ENCODE peak calls at places on chromosomes 7 and 10, in six cellular contexts. D is IMR-90, F is H1, T is H9, J is mesenchymal stem cell, Z is trophoblast cell. B is an unnamed sample.

GRCh38 chr7:21526007-21526406 is 16.8 kb upstream of the DNAH11 start:
- DNase-seq in Z (peak), D (peak), J (no peak), F (no peak), T (no peak), B (no peak)

GRCh38 chr7:98536803-98537202 is 80.3 kb upstream of the NPTX2 start:
- DNase-seq in F (no peak), Z (no peak), D (no peak), T (no peak), J (no peak), B (no peak)

GRCh38 chr7:48875300-48875916 is 48.9 kb upstream of the CDC14C start:
- DNase-seq in J (no peak), D (no peak), F (peak), T (peak), Z (peak), B (peak)

GRCh38 chr10:100462709-100463108 is at the start of gene WNT8B:
- DNase-seq in F (no peak), D (no peak), J (no peak), Z (no peak), T (no peak), B (no peak)

GRCh38 chr10:104492349-104492940 is 138.8 kb downstream of the CFAP58 start:
- DNase-seq in Z (no peak), F (no peak), J (no peak), D (no peak), T (no peak), B (no peak)

GRCh38 chr7:21903074-21903786 is 42.5 kb downstream of the CDCA7L start:
- DNase-seq in D (no peak), J (peak), F (no peak), Z (no peak), T (no peak), B (no peak)

GRCh38 chr10:122053314-122053713 is 64.4 kb downstream of the TACC2 start:
- DNase-seq in J (no peak), D (no peak), F (no peak), Z (no peak), T (no peak), B (no peak)

GRCh38 chr7:37462120-37462519 is 13.5 kb upstream of the ELMO1 start:
- DNase-seq in F (no peak), Z (no peak), J (no peak), T (no peak), D (no peak), B (no peak)

GRCh38 chr10:81179805-81180452 is 642.2 kb downstream of the SH2D4B start:
- DNase-seq in T (peak), D (peak), J (peak), Z (peak), F (no peak), B (peak)

GRCh38 chr10:76839276-76839675 is 798.3 kb downstream of the KCNMA1 start:
- DNase-seq in J (no peak), T (no peak), D (no peak), F (no peak), Z (no peak), B (no peak)

GRCh38 chr10:22629126-22629525 is 85.3 kb downstream of the PIP4K2A start:
- DNase-seq in Z (no peak), F (no peak), D (peak), J (no peak), T (no peak), B (no peak)

GRCh38 chr10:132236161-132236560 is 49.4 kb downstream of the DPYSL4 start:
- DNase-seq in Z (no peak), F (no peak), T (no peak), D (no peak), J (no peak), B (no peak)

GRCh38 chr10:80457554-80458262 is 3.6 kb downstream of the TSPAN14 start:
- DNase-seq in T (peak), J (no peak), D (no peak), F (no peak), Z (no peak), B (no peak)

GRCh38 chr10:13990392-13990805 is 340.3 kb downstream of the FRMD4A start:
- DNase-seq in Z (no peak), D (peak), J (peak), F (no peak), T (no peak), B (no peak)

GRCh38 chr7:87543623-87544022 is 57.1 kb downstream of the ABCB1 start:
- DNase-seq in T (no peak), D (peak), J (no peak), F (no peak), Z (peak), B (no peak)

GRCh38 chr7:87541648-87542047 is 59.0 kb downstream of the ABCB1 start:
- DNase-seq in T (no peak), J (no peak), D (no peak), Z (peak), F (no peak), B (no peak)

GRCh38 chr7:87548123-87548919 is 52.4 kb downstream of the ABCB1 start:
- DNase-seq in D (no peak), F (no peak), T (no peak), Z (no peak), J (no peak), B (no peak)

GRCh38 chr7:87545760-87546159 is 54.9 kb downstream of the ABCB1 start:
- DNase-seq in T (no peak), F (no peak), J (no peak), D (no peak), Z (no peak), B (no peak)
- H3K14ac ChIP-seq in T (no peak), F (no peak), J (no peak), D (no peak), Z (no peak), B (no peak)

GRCh38 chr10:118508355-118508754 is 87.1 kb downstream of the PRLHR start:
- DNase-seq in T (no peak), Z (no peak), J (no peak), F (no peak), D (no peak), B (no peak)

GRCh38 chr10:118508863-118509262 is 86.6 kb downstream of the PRLHR start:
- DNase-seq in J (no peak), Z (no peak), T (no peak), F (no peak), D (no peak), B (no peak)

GRCh38 chr10:118505363-118505762 is 90.1 kb downstream of the PRLHR start:
- DNase-seq in F (no peak), T (no peak), Z (no peak), D (no peak), J (no peak), B (no peak)

GRCh38 chr10:118504044-118504944 is 91.2 kb downstream of the PRLHR start:
- DNase-seq in T (no peak), D (peak), Z (peak), F (no peak), J (no peak), B (no peak)

GRCh38 chr10:118506835-118507234 is 88.6 kb downstream of the PRLHR start:
- DNase-seq in F (no peak), Z (no peak), T (no peak), D (no peak), J (no peak), B (no peak)
- H3K14ac ChIP-seq in F (no peak), Z (no peak), T (no peak), D (no peak), J (no peak), B (no peak)

DNA sequence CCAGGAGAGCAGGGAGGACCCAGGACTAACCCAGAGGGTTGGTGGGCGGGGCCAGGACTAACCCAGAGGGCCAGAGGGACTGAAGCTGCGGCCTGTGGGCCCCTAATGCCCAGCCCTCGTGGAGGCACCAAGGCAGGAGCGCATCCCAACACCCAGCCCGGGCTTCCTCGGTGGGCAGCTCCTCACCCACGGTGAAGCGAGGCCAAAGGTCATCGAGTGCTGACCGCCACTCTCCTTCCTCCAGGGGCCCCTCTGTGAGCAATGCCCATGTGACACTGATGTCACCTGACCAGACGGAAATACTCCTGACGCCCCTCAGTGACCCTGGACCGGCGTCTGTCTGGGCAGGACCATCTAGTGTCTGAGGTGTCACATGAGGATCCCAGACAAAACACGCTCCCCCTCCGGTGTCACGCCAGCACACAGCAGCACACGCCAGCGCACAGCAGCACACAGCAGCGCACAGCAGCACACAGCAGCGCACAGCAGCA is 28.7 kb upstream of the GPR146 start:
- DNase-seq in T (no peak), F (no peak), J (peak), D (no peak), Z (peak), B (no peak)
- H3K14ac ChIP-seq in T (no peak), F (no peak), J (no peak), D (no peak), Z (no peak), B (peak)

GRCh38 chr10:4181075-4181474 is 396.1 kb upstream of the KLF6 start:
- DNase-seq in J (no peak), Z (peak), D (no peak), T (no peak), F (no peak), B (no peak)

GRCh38 chr10:4181690-4182089 is 396.7 kb upstream of the KLF6 start:
- DNase-seq in Z (no peak), F (no peak), D (no peak), T (no peak), J (no peak), B (no peak)

GRCh38 chr10:4186849-4187248 is 401.8 kb upstream of the KLF6 start:
- DNase-seq in F (no peak), D (no peak), T (no peak), Z (no peak), J (no peak), B (no peak)

GRCh38 chr10:4188406-4188805 is 403.4 kb upstream of the KLF6 start:
- DNase-seq in T (no peak), F (no peak), D (no peak), J (no peak), Z (no peak), B (no peak)

DNA sequence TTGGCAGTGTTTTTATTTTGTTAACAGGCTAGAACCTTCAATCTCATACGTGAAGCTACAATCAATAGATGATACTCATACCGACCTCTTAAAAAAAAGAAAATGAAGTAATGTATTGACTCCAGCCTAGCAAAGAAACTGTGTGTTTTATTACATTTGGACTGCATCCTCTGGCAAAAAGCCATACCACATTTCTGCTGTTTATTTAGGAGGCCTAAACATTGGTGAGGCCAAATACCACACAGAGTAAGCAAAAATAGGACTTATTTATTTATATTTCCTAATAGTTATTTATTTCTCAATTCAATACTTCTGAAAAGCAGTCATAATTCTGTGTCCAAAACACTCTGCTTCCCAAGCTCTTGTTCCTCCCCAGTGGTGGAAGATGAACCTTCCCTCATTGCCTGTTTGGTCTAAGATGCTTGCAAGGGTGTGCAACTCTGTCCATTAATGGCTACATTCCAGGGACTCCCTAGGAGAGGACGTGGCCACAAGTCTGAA is 398.8 kb upstream of the KLF6 start:
- DNase-seq in F (no peak), J (peak), T (no peak), D (peak), Z (no peak), B (no peak)
- H3K14ac ChIP-seq in F (no peak), J (no peak), T (no peak), D (no peak), Z (no peak), B (no peak)

GRCh38 chr7:116497708-116498107 is 1.8 kb upstream of the CAV2 start:
- DNase-seq in J (no peak), Z (peak), F (no peak), T (no peak), D (peak), B (no peak)
- H3K14ac ChIP-seq in J (no peak), Z (no peak), F (no peak), T (no peak), D (no peak), B (no peak)

GRCh38 chr7:93202594-93203273 is 23.5 kb downstream of the HEPACAM2 start:
- DNase-seq in J (no peak), D (no peak), F (no peak), T (no peak), Z (no peak), B (no peak)

GRCh38 chr7:93198472-93198871 is 27.8 kb downstream of the HEPACAM2 start:
- DNase-seq in D (no peak), T (no peak), J (no peak), Z (no peak), F (no peak), B (no peak)

GRCh38 chr7:93205046-93205445 is 21.2 kb downstream of the HEPACAM2 start:
- DNase-seq in D (no peak), J (no peak), Z (no peak), F (no peak), T (no peak), B (no peak)

GRCh38 chr7:93203496-93203895 is 22.8 kb downstream of the HEPACAM2 start:
- DNase-seq in J (no peak), F (no peak), T (no peak), Z (no peak), D (no peak), B (no peak)
- H3K14ac ChIP-seq in J (no peak), F (no peak), T (no peak), Z (no peak), D (no peak), B (no peak)

GRCh38 chr7:100093925-100094486 is 5.2 kb downstream of the COPS6 start:
- DNase-seq in Z (no peak), F (no peak), J (no peak), T (no peak), D (no peak), B (no peak)
- H3K14ac ChIP-seq in Z (no peak), F (no peak), J (no peak), T (no peak), D (no peak), B (no peak)

GRCh38 chr10:111439034-111439842 is 362.4 kb downstream of the ADRA2A start:
- DNase-seq in D (no peak), F (no peak), Z (no peak), J (no peak), T (no peak), B (no peak)
- H3K14ac ChIP-seq in D (no peak), F (no peak), Z (no peak), J (no peak), T (no peak), B (no peak)

DNA sequence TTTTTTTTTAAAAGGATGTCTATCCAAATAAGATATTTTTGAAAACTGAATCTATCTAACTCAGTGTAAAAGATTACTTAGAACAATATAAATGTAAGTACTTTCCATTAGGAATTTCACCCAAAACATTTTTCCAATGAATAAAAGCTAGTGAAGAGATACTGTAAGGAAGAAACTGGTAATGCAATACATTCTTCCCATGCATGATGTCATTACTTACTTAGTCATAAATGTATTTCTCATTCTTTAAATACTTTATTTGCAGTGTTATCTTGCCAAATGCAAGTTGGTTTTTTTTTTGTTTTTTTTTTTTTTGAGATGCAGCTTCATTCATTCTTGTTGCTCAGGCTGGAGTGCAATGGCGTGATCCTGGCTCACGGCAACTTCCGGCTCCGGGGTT is 265.6 kb downstream of the PHF14 start:
- DNase-seq in J (peak), D (no peak), Z (peak), F (no peak), T (no peak), B (no peak)
- H3K14ac ChIP-seq in J (no peak), D (no peak), Z (no peak), F (no peak), T (no peak), B (no peak)

DNA sequence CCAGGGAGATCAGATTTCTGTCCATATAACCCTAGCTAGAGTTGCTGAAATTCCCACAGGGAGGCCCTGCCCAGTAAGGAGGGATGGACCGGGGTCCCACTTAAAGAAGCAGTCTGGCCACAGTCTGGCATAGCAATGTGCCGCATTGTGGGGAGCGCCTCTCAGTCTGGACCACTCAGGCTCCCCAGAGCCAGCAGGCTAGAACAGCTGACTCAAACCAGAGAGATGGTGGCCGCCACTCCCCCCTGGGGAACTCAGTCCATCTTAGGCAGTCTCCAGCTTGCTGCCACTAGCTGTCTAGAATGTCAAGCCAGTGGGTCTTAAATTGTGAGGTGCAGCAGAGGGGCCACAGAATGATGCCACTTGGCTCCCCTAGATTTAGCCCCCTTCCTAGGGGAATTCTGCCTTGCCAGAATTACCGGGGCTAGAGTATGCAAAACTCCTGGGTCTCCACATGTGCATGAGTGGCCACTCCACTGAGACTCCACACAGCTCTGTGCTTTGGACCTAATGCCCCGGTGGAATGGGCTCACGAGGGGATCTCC is 133.3 kb upstream of the LANCL2 start:
- DNase-seq in D (no peak), Z (no peak), J (no peak), T (no peak), F (no peak), B (no peak)
- H3K14ac ChIP-seq in D (no peak), Z (no peak), J (no peak), T (no peak), F (no peak), B (no peak)